ENCODE peak calls at places on chromosomes 7 and 10, in six cellular contexts. E is prostate gland, T is HCT116, W is gastrocnemius medialis, S is endothelial cell of umbilical vein, G is esophagus squamous epithelium. P is an unnamed sample.

GRCh38 chr10:50622497-50623298 is 1.1 kb downstream of the SGMS1 start:
- DNase-seq in W (peak), S (peak), G (peak), E (peak), T (no peak), P (peak)

GRCh38 chr10:125774581-125775191 is 935 bp downstream of the MMP21 start:
- DNase-seq in G (no peak), W (no peak), T (no peak), E (no peak), S (no peak), P (no peak)

GRCh38 chr7:154978045-154978444 is 24.9 kb downstream of the PAXIP1 start:
- DNase-seq in T (no peak), G (no peak), W (no peak), S (no peak), E (no peak), P (no peak)

GRCh38 chr7:109456116-109456515 is 886.4 kb downstream of the DNAJB9 start:
- DNase-seq in W (no peak), E (no peak), S (no peak), T (no peak), G (no peak), P (no peak)

GRCh38 chr7:111137296-111138195 is 46.6 kb downstream of the LRRN3 start:
- DNase-seq in E (no peak), T (no peak), G (no peak), W (no peak), S (no peak), P (no peak)

GRCh38 chr7:120431016-120431415 is 158.0 kb downstream of the KCND2 start:
- DNase-seq in W (no peak), S (no peak), G (no peak), T (no peak), E (no peak), P (no peak)

GRCh38 chr10:24816997-24817396 is 93.3 kb upstream of the ARHGAP21 start:
- DNase-seq in E (no peak), G (no peak), T (no peak), W (no peak), S (no peak), P (no peak)

GRCh38 chr7:129557686-129558481 is 53.6 kb upstream of the NRF1 start:
- DNase-seq in S (no peak), G (no peak), T (no peak), W (no peak), E (no peak), P (no peak)

GRCh38 chr7:18420176-18420575 is 75.4 kb upstream of the HDAC9 start:
- DNase-seq in G (no peak), E (no peak), S (no peak), W (no peak), T (no peak), P (no peak)

GRCh38 chr10:47400786-47401185 is 16.7 kb upstream of the ZNF488 start:
- DNase-seq in E (no peak), G (no peak), W (no peak), T (no peak), S (no peak), P (no peak)

GRCh38 chr10:123847686-123848432 is 43.7 kb downstream of the CPXM2 start:
- DNase-seq in E (no peak), W (no peak), S (no peak), T (no peak), G (no peak), P (peak)

GRCh38 chr7:5270788-5271187 is 12.0 kb upstream of the SLC29A4 start:
- DNase-seq in S (no peak), W (no peak), E (no peak), T (no peak), G (no peak), P (no peak)

GRCh38 chr7:150962743-150963399 is 15.2 kb downstream of the KCNH2 start:
- DNase-seq in W (no peak), E (no peak), T (no peak), G (no peak), S (peak), P (peak)
- TF ChIP-seq POLR2A in W (no peak), E (no peak), T (no peak), G (no peak), S (no peak), P (no peak)

DNA sequence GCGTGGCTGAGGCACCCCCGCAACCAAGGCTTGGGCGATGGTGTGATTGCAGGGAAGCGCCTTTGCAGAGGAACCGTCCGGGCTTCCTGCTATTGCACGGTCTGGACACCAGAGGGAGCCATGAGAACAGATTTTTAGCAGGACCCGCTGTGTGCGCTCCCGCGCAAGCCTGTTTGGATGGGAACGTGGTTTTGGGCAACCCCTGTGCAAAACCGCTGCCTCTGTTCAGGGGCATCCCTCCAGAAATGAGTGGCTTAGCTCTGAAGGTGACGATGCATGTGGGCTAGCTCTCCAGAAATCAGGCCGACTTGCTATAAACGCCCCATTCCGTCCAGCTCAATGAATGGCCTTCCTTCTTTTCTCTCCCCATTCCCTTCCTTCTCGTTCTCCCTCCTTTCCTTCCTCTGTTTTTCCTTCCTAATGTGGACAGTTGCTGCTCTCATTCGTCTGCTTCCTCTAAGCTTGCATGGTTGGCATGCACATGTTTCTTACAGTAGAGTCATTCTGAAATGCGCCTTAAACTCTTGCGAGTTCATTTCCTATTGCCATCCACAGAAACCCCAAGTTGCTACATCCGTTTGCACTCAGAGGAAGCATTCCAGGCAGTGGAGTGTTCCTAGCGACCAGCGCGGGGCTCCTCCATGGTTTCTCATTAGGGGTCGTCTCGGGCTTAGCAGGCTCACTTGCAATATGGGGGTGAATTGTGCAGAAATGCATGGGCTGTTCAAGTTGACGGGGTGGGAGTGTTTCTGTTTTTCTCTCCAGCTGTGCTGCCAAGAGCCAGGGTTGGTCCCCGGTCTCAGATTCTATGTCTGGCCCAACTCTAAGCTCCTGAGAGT is 302.5 kb upstream of the GALNT17 start:
- DNase-seq in W (peak), S (peak), G (no peak), E (peak), T (peak), P (peak)
- H3K4me3 ChIP-seq in W (no peak), S (no peak), G (no peak), E (no peak), T (no peak), P (no peak)

DNA sequence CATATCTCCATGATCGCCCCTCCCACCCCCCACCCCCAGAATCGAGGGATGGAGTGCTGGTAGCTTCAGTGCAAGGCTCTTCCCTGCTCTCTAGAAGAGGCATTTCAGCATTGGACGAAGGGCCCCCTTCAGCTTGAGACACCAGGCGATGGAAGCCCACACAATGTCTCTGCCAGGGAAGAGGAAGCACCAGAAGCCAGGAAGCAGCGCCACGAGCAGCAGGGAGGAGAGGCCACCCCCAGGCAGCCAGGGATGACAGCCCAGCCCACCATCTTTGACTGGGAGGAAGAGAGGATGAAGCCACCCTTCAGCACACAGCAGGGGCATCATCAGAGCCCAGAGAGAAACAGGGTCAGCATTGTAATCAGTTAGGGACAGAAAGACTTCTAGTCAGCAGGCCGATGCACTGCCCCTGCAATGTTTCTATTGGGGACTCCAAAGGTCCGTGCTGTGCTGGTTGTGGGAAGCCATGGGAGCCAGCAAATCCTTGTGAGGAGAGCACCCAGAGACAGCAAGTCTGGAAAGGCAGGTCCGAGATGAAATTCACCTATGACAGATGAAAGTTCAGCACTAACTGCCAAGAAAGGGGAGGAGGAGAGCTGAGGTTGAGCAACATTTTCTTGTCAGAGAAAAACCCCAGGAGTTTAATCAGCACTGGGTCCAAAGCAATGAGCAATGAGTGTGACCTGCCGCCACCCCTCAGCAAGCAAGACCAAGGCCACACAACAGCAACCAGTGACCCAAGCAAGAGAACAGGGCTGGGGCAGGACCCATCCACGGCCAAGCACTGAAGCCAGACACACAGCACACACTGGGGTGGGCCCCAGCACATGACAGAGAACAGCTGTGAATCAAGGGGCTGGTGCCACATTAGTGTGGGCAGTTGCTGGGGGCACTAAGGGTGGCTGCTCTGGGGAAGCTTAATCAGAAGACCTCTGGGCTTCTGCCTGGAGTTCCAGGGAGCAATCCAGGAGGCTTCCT is 15.9 kb downstream of the TMEM72 start:
- DNase-seq in T (no peak), E (no peak), W (no peak), S (no peak), G (no peak), P (no peak)
- TF ChIP-seq POLR2A in T (no peak), E (no peak), W (no peak), S (no peak), G (no peak), P (no peak)

GRCh38 chr7:139702811-139703467 is 74.9 kb downstream of the HIPK2 start:
- DNase-seq in T (no peak), E (no peak), G (no peak), S (no peak), W (no peak), P (no peak)
- H3K4me3 ChIP-seq in T (no peak), E (no peak), G (no peak), S (no peak), W (no peak), P (no peak)

GRCh38 chr7:74029094-74029785 is 1.3 kb downstream of the ELN start:
- DNase-seq in E (no peak), T (no peak), G (no peak), S (peak), W (no peak), P (no peak)

GRCh38 chr7:74030861-74031260 is 2.9 kb downstream of the ELN start:
- DNase-seq in E (no peak), G (no peak), T (no peak), W (no peak), S (no peak), P (no peak)

GRCh38 chr7:74028321-74028812 is 394 bp downstream of the ELN start:
- DNase-seq in E (no peak), S (no peak), G (no peak), W (no peak), T (no peak), P (no peak)

GRCh38 chr7:74031403-74032190 is 3.6 kb downstream of the ELN start:
- DNase-seq in G (no peak), T (no peak), W (no peak), S (no peak), E (no peak), P (no peak)

DNA sequence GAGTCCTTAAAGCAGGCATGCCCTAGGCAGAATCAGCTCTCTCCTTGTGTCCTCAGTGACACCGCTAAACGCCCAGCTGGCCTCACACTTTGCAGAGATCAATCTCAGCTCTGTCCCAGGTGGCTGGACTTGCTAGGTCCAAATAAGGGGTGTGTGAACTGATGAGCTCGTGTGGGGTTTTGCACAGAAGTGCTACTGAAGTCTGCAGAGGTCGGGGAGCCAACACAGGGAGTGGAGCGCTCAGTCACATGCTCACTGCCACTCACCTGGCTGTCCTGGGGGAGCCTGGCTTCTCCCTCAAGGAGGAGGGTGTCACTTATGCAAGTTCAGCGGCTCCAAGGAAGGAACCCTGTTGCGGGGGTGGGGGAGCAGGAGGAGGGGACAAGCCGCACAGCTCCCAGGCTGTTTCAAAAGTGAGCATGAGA is 2.0 kb downstream of the ELN start:
- DNase-seq in E (no peak), G (no peak), T (no peak), S (no peak), W (no peak), P (no peak)
- TF ChIP-seq POLR2A in E (no peak), G (no peak), T (no peak), S (no peak), W (no peak), P (no peak)

GRCh38 chr7:26854932-26855331 is 9.5 kb downstream of the SKAP2 start:
- DNase-seq in G (no peak), S (peak), W (no peak), T (no peak), E (no peak), P (no peak)

GRCh38 chr7:26857170-26857533 is 7.2 kb downstream of the SKAP2 start:
- DNase-seq in S (no peak), W (no peak), G (no peak), T (no peak), E (no peak), P (no peak)

GRCh38 chr7:26857534-26858228 is 6.7 kb downstream of the SKAP2 start:
- DNase-seq in E (no peak), S (peak), T (no peak), W (no peak), G (no peak), P (no peak)

GRCh38 chr7:26855421-26855820 is 9.0 kb downstream of the SKAP2 start:
- DNase-seq in S (peak), W (no peak), T (no peak), E (no peak), G (no peak), P (no peak)

DNA sequence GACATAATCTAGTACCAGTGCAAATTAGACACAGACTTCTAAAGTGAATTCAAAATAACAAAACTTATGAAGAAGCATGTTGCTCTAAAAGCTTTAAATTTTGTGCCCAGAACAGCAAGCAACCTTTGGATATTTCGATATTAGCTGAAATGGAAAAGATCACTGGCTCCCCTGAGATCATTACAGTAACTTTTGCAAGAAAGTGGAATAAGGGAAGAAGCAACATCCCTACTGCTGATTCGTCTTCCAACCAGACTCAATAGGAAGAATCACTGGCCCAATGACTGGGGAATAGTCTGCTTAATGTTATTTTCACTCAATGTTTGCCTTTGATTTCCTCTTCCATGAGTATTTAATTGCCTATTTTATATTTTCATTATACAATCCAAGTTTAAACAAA is 7.9 kb downstream of the SKAP2 start:
- DNase-seq in S (peak), E (no peak), W (no peak), T (no peak), G (no peak), P (no peak)
- H3K4me3 ChIP-seq in S (no peak), E (no peak), W (no peak), T (no peak), G (peak), P (no peak)

DNA sequence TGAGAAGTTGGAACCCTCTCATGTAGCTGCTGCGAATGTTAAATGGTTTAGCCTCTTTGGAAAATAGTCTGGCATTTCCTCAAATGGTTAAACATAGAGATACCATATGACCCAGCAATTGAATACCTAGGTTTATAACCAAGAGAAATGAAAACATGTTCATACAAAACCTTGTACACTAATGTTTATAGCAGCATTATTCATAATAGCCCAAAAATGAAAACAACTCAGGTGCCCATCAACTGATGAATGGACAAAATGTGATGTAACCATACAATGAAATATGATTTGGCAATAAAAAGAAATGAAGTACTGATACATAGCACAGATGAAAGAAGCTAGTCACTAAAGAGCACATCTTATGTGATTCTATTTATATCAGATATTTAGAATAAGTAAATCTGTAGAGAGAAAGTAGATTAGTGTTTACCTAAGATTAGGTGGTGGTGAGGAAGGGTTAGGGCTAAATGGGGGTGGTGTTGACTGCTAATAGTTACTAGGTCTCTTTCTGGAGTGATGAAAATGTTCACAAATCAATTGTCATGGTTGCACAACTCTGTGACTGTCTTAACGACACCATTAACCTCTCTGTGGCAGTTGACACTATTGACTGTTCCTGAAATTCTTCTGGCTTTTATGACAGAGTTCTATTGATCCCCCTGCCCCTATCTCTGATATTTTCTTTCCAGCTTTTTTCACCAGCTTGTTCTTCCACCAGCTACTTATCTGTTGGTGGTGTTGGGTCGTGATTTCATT is 35.2 kb downstream of the VCL start:
- DNase-seq in W (no peak), S (no peak), T (no peak), E (no peak), G (no peak), P (no peak)
- TF ChIP-seq POLR2A in W (no peak), S (no peak), T (no peak), E (no peak), G (no peak), P (no peak)

GRCh38 chr7:45601816-45602540 is 27.8 kb downstream of the ADCY1 start:
- DNase-seq in T (no peak), E (no peak), W (no peak), G (no peak), S (no peak), P (no peak)
- H3K4me3 ChIP-seq in T (no peak), E (no peak), W (no peak), G (no peak), S (no peak), P (no peak)

GRCh38 chr7:12722720-12723241 is 35.3 kb downstream of the ARL4A start:
- DNase-seq in S (no peak), W (no peak), E (no peak), G (no peak), T (no peak), P (no peak)
- TF ChIP-seq POLR2A in S (no peak), W (no peak), E (no peak), G (no peak), T (no peak), P (no peak)

DNA sequence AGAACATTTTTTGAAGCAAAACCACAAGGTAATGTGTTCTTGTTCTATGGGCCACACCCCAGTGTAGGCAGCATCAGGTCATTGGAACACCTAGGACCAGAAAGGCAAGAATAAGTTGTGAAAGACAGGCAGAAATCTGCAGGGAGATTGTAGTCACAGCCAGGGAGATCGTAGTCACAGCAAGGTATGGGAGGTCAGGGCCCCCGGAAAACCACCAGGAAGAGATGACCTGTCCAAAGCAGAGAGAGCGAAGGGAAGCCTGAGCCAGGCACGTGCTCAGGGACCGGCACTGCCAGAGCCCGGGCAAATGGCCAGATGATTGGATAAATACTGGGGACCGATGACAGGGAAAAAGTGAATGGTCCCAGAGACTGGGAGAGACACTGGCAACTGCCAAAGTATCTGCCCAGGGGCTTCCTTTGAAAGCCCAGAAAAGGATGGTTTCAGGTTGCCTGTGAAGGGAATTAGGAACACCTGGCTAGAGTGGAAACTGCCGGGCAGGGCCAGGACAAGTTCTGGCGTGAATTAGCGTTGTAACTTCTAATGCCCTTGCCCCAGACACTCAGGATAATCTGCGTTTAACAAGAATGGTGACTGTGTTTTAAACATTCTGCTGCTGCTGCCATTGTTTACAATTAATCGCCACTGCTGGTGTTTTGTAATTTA is 3.9 kb upstream of the NOBOX start:
- DNase-seq in E (peak), W (no peak), G (no peak), T (no peak), S (no peak), P (no peak)
- H3K4me3 ChIP-seq in E (no peak), W (no peak), G (peak), T (no peak), S (no peak), P (no peak)

P was measured in A549.